ENCODE peak calls at places on chromosomes 4 and X, in six cellular contexts. A is germinal center, N is AG20443, Z is bronchial epithelial cell, Y is 8988T, O is fibroblast of mammary gland. P is an unnamed sample.

GRCh38 chrX:101550362-101550761 is at the start of gene ARMCX1:
- DNase-seq in A (no peak), N (peak), Z (peak), Y (peak), O (peak), P (peak)

GRCh38 chr4:74906771-74907170 is 26.1 kb upstream of the PARM1 start:
- DNase-seq in A (no peak), N (no peak), Z (no peak), Y (no peak), O (peak), P (no peak)

GRCh38 chrX:12758291-12758690 is 32.9 kb upstream of the PRPS2 start:
- DNase-seq in A (no peak), N (no peak), Z (no peak), Y (no peak), O (peak), P (no peak)

GRCh38 chrX:356385-357034 is 30.2 kb downstream of the PPP2R3B start:
- DNase-seq in A (no peak), N (peak), Z (no peak), Y (no peak), O (peak), P (no peak)

GRCh38 chr4:54363037-54363436 is 133.9 kb downstream of the PDGFRA start:
- DNase-seq in A (no peak), N (no peak), Z (no peak), Y (no peak), O (no peak), P (no peak)

GRCh38 chr4:6781113-6781512 is 1.4 kb upstream of the KIAA0232 start:
- DNase-seq in A (no peak), N (no peak), Z (no peak), Y (no peak), O (no peak), P (no peak)

GRCh38 chr4:157014621-157015591 is 43.3 kb upstream of the PDGFC start:
- DNase-seq in A (no peak), N (peak), Z (peak), Y (no peak), O (peak), P (no peak)

GRCh38 chr4:168540086-168540864 is 43.4 kb downstream of the PALLD start:
- DNase-seq in A (no peak), N (peak), Z (no peak), Y (no peak), O (peak), P (no peak)

GRCh38 chr4:22857411-22857810 is 164.7 kb downstream of the GBA3 start:
- DNase-seq in A (no peak), N (no peak), Z (no peak), Y (no peak), O (no peak), P (no peak)

GRCh38 chr4:3421470-3421869 is 20.3 kb upstream of the HGFAC start:
- DNase-seq in A (no peak), N (no peak), Z (no peak), Y (no peak), O (no peak), P (no peak)

GRCh38 chrX:40392599-40392998 is 188.2 kb upstream of the ATP6AP2 start:
- DNase-seq in A (no peak), N (no peak), Z (no peak), Y (no peak), O (no peak), P (no peak)

GRCh38 chr4:41880840-41881831 is 54.1 kb upstream of the TMEM33 start:
- DNase-seq in A (no peak), N (no peak), Z (no peak), Y (no peak), O (no peak), P (no peak)

GRCh38 chr4:147760176-147760575 is 28.3 kb downstream of the ARHGAP10 start:
- DNase-seq in A (no peak), N (no peak), Z (peak), Y (no peak), O (no peak), P (no peak)

GRCh38 chr4:87853108-87853507 is 20.3 kb downstream of the MEPE start:
- DNase-seq in A (peak), N (peak), Z (peak), Y (no peak), O (peak), P (peak)

GRCh38 chr4:137203601-137204000 is 328.7 kb downstream of the PCDH18 start:
- DNase-seq in A (no peak), N (peak), Z (no peak), Y (no peak), O (peak), P (no peak)

GRCh38 chr4:100414016-100414790 is 103.6 kb downstream of the EMCN start:
- DNase-seq in A (no peak), N (no peak), Z (peak), Y (no peak), O (peak), P (no peak)

GRCh38 chr4:10951306-10951705 is 266.7 kb upstream of the CLNK start:
- DNase-seq in A (no peak), N (no peak), Z (peak), Y (no peak), O (no peak), P (no peak)

GRCh38 chr4:119041951-119042560 is 93.6 kb upstream of the MYOZ2 start:
- DNase-seq in A (peak), N (peak), Z (peak), Y (peak), O (peak), P (peak)

GRCh38 chrX:103467156-103467555 is 52.1 kb downstream of the RAB40A start:
- DNase-seq in A (no peak), N (no peak), Z (no peak), Y (no peak), O (peak), P (no peak)

GRCh38 chr4:37615059-37615719 is 71.0 kb downstream of the RELL1 start:
- DNase-seq in A (no peak), N (no peak), Z (no peak), Y (no peak), O (no peak), P (no peak)

GRCh38 chrX:9789555-9789954 is 3.3 kb downstream of the SHROOM2 start:
- DNase-seq in A (no peak), N (no peak), Z (no peak), Y (no peak), O (no peak), P (no peak)

GRCh38 chrX:41602946-41603345 is 85.8 kb upstream of the GPR34 start:
- DNase-seq in A (no peak), N (no peak), Z (no peak), Y (no peak), O (no peak), P (no peak)

GRCh38 chrX:47420264-47420663 is 49.9 kb downstream of the ZNF157 start:
- DNase-seq in A (no peak), N (no peak), Z (no peak), Y (no peak), O (no peak), P (no peak)

GRCh38 chr4:153153339-153153851 is 50.8 kb upstream of the TRIM2 start:
- DNase-seq in A (peak), N (peak), Z (no peak), Y (no peak), O (no peak), P (no peak)

GRCh38 chr4:5753766-5754528 is 42.9 kb downstream of the EVC start:
- DNase-seq in A (no peak), N (peak), Z (peak), Y (peak), O (peak), P (no peak)

GRCh38 chr4:560731-561211 is 15.3 kb downstream of the TMEM271 start:
- DNase-seq in A (no peak), N (no peak), Z (no peak), Y (no peak), O (no peak), P (no peak)

GRCh38 chrX:65750674-65751469 is 83.4 kb downstream of the MSN start:
- DNase-seq in A (no peak), N (no peak), Z (no peak), Y (no peak), O (no peak), P (peak)

GRCh38 chr4:138609943-138610350 is 367.8 kb upstream of the SLC7A11 start:
- DNase-seq in A (no peak), N (peak), Z (no peak), Y (no peak), O (peak), P (no peak)

GRCh38 chrX:68196939-68197791 is 236.1 kb downstream of the OPHN1 start:
- DNase-seq in A (peak), N (peak), Z (peak), Y (peak), O (peak), P (peak)

GRCh38 chr4:57214654-57215411 is 104.6 kb upstream of the IGFBP7 start:
- DNase-seq in A (no peak), N (no peak), Z (peak), Y (no peak), O (no peak), P (no peak)

GRCh38 chr4:60116592-60116991 is 1083.5 kb upstream of the ADGRL3 start:
- DNase-seq in A (no peak), N (no peak), Z (no peak), Y (no peak), O (no peak), P (no peak)

GRCh38 chr4:9859774-9860173 is 78.3 kb downstream of the DRD5 start:
- DNase-seq in A (no peak), N (no peak), Z (no peak), Y (no peak), O (no peak), P (no peak)

GRCh38 chr4:151035321-151035720 is 20.2 kb upstream of the LRBA start:
- DNase-seq in A (no peak), N (no peak), Z (peak), Y (no peak), O (no peak), P (no peak)

GRCh38 chr4:86856896-86857295 is 7.7 kb upstream of the SLC10A6 start:
- DNase-seq in A (no peak), N (no peak), Z (no peak), Y (no peak), O (no peak), P (no peak)

GRCh38 chrX:96538104-96538725 is 146.4 kb upstream of the DIAPH2 start:
- DNase-seq in A (no peak), N (no peak), Z (no peak), Y (no peak), O (no peak), P (no peak)

GRCh38 chr4:129327637-129328036 is 231.7 kb downstream of the C4orf33 start:
- DNase-seq in A (no peak), N (no peak), Z (no peak), Y (no peak), O (no peak), P (peak)

GRCh38 chr4:24914460-24914859 is 1.6 kb upstream of the CCDC149 start:
- DNase-seq in A (no peak), N (no peak), Z (peak), Y (no peak), O (peak), P (no peak)

GRCh38 chr4:173415885-173416658 is 17.2 kb upstream of the SCRG1 start:
- DNase-seq in A (no peak), N (peak), Z (no peak), Y (no peak), O (no peak), P (peak)

P was measured in AML-193.